ENCODE peak calls at places on chromosomes 16 and 17, in five cellular contexts. J is HCT116, P is K562, Q is H1, G is HepG2. C is an unnamed sample.

GRCh38 chr16:1193143-1193824 is 31.8 kb downstream of the TPSG1 start:
- DNase-seq in Q (no peak), P (peak), G (peak), J (peak), C (peak)

GRCh38 chr16:70454221-70455034 is at the start of gene FCSK:
- DNase-seq in G (peak), P (peak), Q (peak), J (peak), C (peak)

GRCh38 chr17:15083225-15083624 is 181.9 kb downstream of the PMP22 start:
- DNase-seq in Q (no peak), J (no peak), G (no peak), P (no peak), C (no peak)

GRCh38 chr17:72726936-72727335 is 365.6 kb downstream of the SLC39A11 start:
- DNase-seq in J (no peak), P (no peak), Q (no peak), G (no peak), C (no peak)

GRCh38 chr16:67764153-67764552 is 42.2 kb downstream of the RANBP10 start:
- DNase-seq in P (peak), G (no peak), J (no peak), Q (no peak), C (no peak)

GRCh38 chr16:11160676-11161115 is 95.3 kb downstream of the SOCS1 start:
- DNase-seq in P (peak), Q (no peak), G (no peak), J (no peak), C (no peak)

GRCh38 chr16:3249020-3249419 is 7.4 kb downstream of the MEFV start:
- DNase-seq in G (no peak), P (no peak), Q (no peak), J (no peak), C (no peak)

GRCh38 chr17:28725166-28725659 is 820 bp downstream of the TLCD1 start:
- DNase-seq in J (peak), P (peak), G (peak), Q (no peak), C (peak)

GRCh38 chr16:79839450-79839849 is 238.9 kb upstream of the MAF start:
- DNase-seq in P (no peak), G (no peak), J (no peak), Q (no peak), C (no peak)

GRCh38 chr16:49513040-49513439 is 139.4 kb downstream of the C16orf78 start:
- DNase-seq in Q (no peak), G (no peak), J (no peak), P (peak), C (no peak)

GRCh38 chr17:21039839-21040575 is 2.8 kb downstream of the USP22 start:
- DNase-seq in P (peak), J (peak), G (peak), Q (no peak), C (peak)

GRCh38 chr17:33978889-33979288 is 276.2 kb upstream of the CCL2 start:
- DNase-seq in G (no peak), P (no peak), Q (no peak), J (no peak), C (no peak)

GRCh38 chr17:33980193-33980592 is 274.9 kb upstream of the CCL2 start:
- DNase-seq in P (no peak), G (no peak), J (no peak), Q (no peak), C (no peak)

GRCh38 chr17:33983824-33984574 is 271.1 kb upstream of the CCL2 start:
- DNase-seq in Q (no peak), J (no peak), G (no peak), P (no peak), C (no peak)

GRCh38 chr17:33982872-33983271 is 272.2 kb upstream of the CCL2 start:
- DNase-seq in P (no peak), Q (no peak), J (no peak), G (no peak), C (no peak)

DNA sequence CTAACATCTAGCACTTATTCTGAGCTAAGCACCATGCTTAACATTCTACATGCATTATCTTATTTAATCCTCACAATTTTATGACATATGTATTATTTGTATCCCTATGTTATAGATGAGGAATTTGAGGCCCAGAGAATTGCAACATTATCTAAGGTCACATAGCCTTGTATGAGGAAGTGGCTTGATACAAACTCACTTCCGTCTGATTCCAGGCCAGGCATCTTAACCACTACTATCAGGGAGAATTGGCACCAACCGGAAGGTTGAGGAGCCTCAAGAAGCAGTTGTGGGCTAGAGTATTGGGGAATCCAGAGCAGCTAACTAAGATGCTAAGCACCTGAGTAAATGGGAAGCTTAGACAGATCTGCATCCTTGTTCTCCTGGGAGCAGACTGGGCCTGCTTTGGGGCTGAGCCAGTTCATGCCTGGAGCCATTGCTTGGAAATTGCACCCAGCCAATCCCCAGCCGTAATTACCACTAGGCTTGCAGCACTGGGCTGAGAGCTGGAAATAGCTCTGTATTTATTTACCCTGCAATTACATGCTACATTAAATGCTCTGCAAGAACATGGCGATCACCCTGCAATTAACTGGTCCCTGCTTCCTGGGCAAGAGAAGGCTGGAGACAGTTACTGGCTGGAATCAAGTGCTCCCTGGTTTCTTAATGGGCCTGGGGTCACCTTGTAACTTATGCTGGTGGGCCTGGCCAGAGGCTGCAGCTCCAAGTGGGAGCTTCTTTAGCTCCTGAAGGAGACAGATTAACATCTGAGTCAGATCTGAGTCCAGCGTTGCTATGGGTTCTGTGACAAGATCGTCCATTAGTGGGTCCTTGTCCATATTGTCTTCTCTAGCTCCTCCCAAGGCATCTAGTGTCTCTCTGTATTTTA is 273.1 kb upstream of the CCL2 start:
- DNase-seq in Q (no peak), P (no peak), J (no peak), G (no peak), C (no peak)
- TF ChIP-seq JUND in Q (no peak), P (no peak), J (no peak), G (no peak), C (no peak)

GRCh38 chr17:44971776-44972483 is 3.8 kb upstream of the C1QL1 start:
- DNase-seq in Q (peak), P (no peak), J (no peak), G (no peak), C (no peak)
- TF ChIP-seq JUND in Q (peak), P (no peak), J (no peak), G (no peak), C (no peak)

DNA sequence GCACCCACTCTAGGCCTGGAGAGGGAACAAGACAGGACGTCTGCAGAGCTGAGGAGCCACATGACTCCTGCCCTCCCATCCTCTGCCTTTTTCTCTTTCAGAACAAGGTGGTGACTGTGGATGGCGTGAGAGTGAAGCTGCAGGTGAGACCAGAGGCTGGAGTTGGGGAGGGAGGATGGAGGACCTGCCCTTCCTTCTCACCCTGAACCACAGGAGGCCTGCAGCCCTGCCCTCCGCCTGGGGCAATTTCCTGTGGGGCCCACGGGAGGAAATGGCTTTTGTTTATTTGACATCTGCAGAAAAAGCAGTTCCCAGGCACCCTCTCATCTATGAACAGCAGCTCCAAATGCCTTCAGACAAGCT is 5.1 kb downstream of the RAB37 start:
- DNase-seq in Q (no peak), G (no peak), J (no peak), P (no peak), C (peak)
- TF ChIP-seq JUND in Q (no peak), G (no peak), J (no peak), P (no peak), C (no peak)

DNA sequence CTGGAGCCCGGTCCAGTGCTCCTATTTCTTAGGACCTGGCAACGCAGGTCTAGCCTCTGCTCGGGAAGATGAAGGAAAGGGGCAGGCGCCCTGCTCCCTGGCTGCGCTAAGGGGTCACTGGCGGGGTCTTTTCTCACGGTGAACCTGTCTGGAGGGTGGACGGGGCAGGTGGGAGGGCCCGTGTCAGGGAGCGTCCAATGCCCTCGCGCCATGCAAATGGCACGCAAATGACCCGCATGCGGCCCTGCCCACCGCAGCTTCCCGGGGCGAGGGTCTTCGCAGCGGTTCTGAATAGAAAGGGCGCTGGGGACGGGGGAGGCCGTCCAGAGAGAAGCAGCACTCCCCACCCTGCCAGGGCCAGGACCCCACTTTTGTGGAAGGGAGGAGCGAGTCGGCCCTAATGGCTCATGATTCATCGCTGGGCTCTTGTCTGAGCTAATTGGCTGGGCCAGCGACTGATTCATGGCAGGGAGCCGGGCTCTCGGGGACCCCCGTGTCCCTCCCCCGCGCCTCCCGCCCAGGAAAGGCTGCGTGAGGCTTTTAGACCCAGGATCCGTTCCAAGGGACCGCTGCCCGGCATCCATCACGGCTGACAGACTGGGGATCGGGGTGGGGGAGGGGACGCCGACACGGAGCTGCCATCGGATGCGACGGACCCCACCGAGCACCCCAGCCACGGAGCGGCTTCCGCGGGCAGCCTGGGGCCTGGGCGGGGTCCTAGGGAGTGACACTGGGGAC is 25.1 kb upstream of the NGFR start:
- DNase-seq in P (no peak), Q (peak), G (no peak), J (no peak), C (no peak)
- TF ChIP-seq JUND in P (no peak), Q (no peak), G (no peak), J (no peak), C (no peak)

C was measured in T47D.